ENCODE peak calls at places on chromosomes 4 and X, in seven cellular contexts. G is tibial artery, Q is suprapubic skin, Y is neuronal stem cell, A is IMR-90, E is MM.1S, W is heart right ventricle. F is an unnamed sample.

GRCh38 chrX:74931214-74931613 is 6.0 kb upstream of the NEXMIF start:
- DNase-seq in E (no peak), A (no peak), Y (peak; percentile 4), G (no peak), Q (no peak), W (no peak), F (no peak)

GRCh38 chrX:65522739-65523372 is 11.7 kb downstream of the LAS1L start:
- DNase-seq in Y (no peak), Q (no peak), E (no peak), G (no peak), W (no peak), A (peak; percentile 52), F (no peak)

GRCh38 chr4:52870225-52870624 is 8.1 kb downstream of the RASL11B start:
- DNase-seq in E (no peak), W (peak; percentile 47), G (no peak), Y (no peak), Q (no peak), A (no peak), F (peak; percentile 58)

GRCh38 chrX:7318661-7319060 is 170.7 kb upstream of the PUDP start:
- DNase-seq in W (no peak), A (no peak), Q (no peak), Y (no peak), E (no peak), G (no peak), F (no peak)

GRCh38 chr4:40189997-40190396 is 6.8 kb upstream of the RHOH start:
- DNase-seq in Y (no peak), W (no peak), Q (no peak), A (peak; percentile 11), E (peak; percentile 52), G (no peak), F (peak; percentile 30)

GRCh38 chr4:38664704-38665401 is 854 bp downstream of the KLF3 start:
- DNase-seq in Q (peak; percentile 83), A (peak; percentile 56), W (peak; percentile 64), E (peak; percentile 38), Y (peak; percentile 70), G (peak; percentile 55), F (peak; percentile 70)

GRCh38 chrX:30762754-30763153 is 109.5 kb downstream of the GK start:
- DNase-seq in Q (no peak), G (no peak), Y (no peak), E (no peak), A (no peak), W (no peak), F (no peak)

GRCh38 chr4:113478032-113478431 is 283.5 kb downstream of the CAMK2D start:
- DNase-seq in Y (no peak), E (no peak), G (no peak), A (no peak), Q (no peak), W (no peak), F (no peak)

GRCh38 chr4:69760455-69760854 is at the start of gene SULT1B1:
- DNase-seq in G (peak; percentile 40), E (peak; percentile 38), W (no peak), Y (no peak), A (peak; percentile 43), Q (no peak), F (peak; percentile 18)

GRCh38 chr4:175215657-175216056 is 297.5 kb downstream of the ADAM29 start:
- DNase-seq in Y (no peak), E (no peak), A (no peak), G (no peak), W (no peak), Q (no peak), F (no peak)
- H3K9me3 ChIP-seq in Y (peaks cover 4% of the 10 kb centered on the region), E (no peaks in the 10 kb centered on the region), A (peaks cover 13% of the 10 kb centered on the region), G (peaks cover 19% of the 10 kb centered on the region), W (peaks cover 2% of the 10 kb centered on the region), Q (peaks cover 16% of the 10 kb centered on the region), F (no peaks in the 10 kb centered on the region)

GRCh38 chrX:42695800-42696358 is 82.1 kb downstream of the PPP1R2C start:
- DNase-seq in W (no peak), E (no peak), Q (no peak), G (no peak), A (no peak), Y (no peak), F (no peak)
- H3K27me3 ChIP-seq in W (no peaks in the 10 kb centered on the region), E (no peaks in the 10 kb centered on the region), Q (no peaks in the 10 kb centered on the region), G (no peaks in the 10 kb centered on the region), A (peaks cover 2% of the 10 kb centered on the region), Y (no peaks in the 10 kb centered on the region), F (peaks cover 4% of the 10 kb centered on the region)

GRCh38 chr4:337932-338758 is 531 bp downstream of the ZNF141 start:
- DNase-seq in W (peak; percentile 44), G (no peak), Q (no peak), E (no peak), A (peak; percentile 36), Y (no peak), F (peak; percentile 42)
- H3K4me3 ChIP-seq in W (peak overlapping the region; percentile 92), G (peak overlapping the region; percentile 89), Q (peak overlapping the region; percentile 87), E (no peak overlapping the region), A (peak overlapping the region; percentile 69), Y (peak overlapping the region; percentile 95), F (peak overlapping the region; percentile 92)

DNA sequence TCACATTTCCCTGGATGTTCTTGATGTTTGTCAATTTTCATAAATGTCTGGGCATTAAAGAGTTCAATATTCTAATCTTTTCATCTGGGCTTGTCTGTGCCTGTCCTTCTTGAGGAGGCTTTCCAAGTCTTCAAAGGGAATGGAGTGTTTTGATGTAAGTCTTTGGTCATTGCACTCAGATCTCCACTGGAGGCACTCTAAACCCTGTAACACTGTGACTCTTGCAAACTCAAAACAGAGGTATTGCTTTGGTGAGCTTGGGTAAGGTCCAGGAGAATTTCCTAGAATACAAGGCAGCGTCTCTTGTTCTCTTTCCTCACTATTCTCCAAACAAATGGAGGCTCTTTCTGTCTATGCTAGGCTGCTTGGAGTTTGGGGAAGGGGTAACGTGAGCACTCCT is 1118.1 kb upstream of the PABPC4L start:
- DNase-seq in W (no peak), Q (no peak), E (no peak), A (no peak), G (no peak), Y (no peak), F (no peak)
- H3K9me3 ChIP-seq in W (no peaks in the 10 kb centered on the region), Q (peaks cover 14% of the 10 kb centered on the region), E (no peaks in the 10 kb centered on the region), A (no peaks in the 10 kb centered on the region), G (no peaks in the 10 kb centered on the region), Y (no peaks in the 10 kb centered on the region), F (no peaks in the 10 kb centered on the region)

GRCh38 chrX:40152706-40153334 is 55.1 kb upstream of the BCOR start:
- DNase-seq in A (no peak), Q (no peak), Y (no peak), E (no peak), W (peak; percentile 71), G (no peak), F (peak; percentile 49)
- H3K27me3 ChIP-seq in A (peaks cover 17% of the 10 kb centered on the region), Q (no peaks in the 10 kb centered on the region), Y (no peaks in the 10 kb centered on the region), E (no peaks in the 10 kb centered on the region), W (no peaks in the 10 kb centered on the region), G (no peaks in the 10 kb centered on the region), F (peaks cover 22% of the 10 kb centered on the region)

GRCh38 chrX:132677233-132677716 is 188.4 kb upstream of the MBNL3 start:
- DNase-seq in Y (no peak), G (no peak), W (no peak), A (no peak), E (no peak), Q (no peak), F (no peak)
- H3K4me3 ChIP-seq in Y (no peak overlapping the region), G (no peak overlapping the region), W (no peak overlapping the region), A (no peak overlapping the region), E (no peak overlapping the region), Q (no peak overlapping the region), F (no peak overlapping the region)

DNA sequence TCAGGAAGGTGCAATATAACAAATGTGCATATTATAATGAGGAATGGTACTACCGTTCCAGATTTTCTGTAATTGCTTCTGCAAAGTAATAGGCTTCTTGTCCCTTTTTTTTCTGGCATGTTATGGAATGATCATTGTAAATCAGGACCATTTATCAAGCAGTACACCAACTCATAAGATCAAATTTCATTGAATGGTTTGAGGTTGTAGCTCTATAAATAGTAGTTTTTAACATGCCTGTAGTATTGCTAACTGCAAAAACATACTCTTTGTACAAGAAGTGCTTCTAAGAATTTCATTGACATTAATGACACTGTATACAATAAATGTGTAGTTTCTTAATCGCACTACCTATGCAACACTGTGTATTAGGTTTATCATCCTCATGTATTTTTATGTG is 12.6 kb downstream of the IBSP start:
- DNase-seq in A (peak; percentile 27), Y (no peak), G (no peak), W (no peak), Q (no peak), E (no peak), F (no peak)
- H3K9me3 ChIP-seq in A (no peaks in the 10 kb centered on the region), Y (no peaks in the 10 kb centered on the region), G (no peaks in the 10 kb centered on the region), W (no peaks in the 10 kb centered on the region), Q (no peaks in the 10 kb centered on the region), E (no peaks in the 10 kb centered on the region), F (no peaks in the 10 kb centered on the region)